ENCODE peak calls at places on chromosomes 6 and 20, in nine cellular contexts. Y is suprapubic skin; P is CD4-positive, alpha-beta T cell; G is A549; L is tibial artery; R is right cardiac atrium; C is H9; H is stomach; I is GM23248. E is an unnamed sample.

GRCh38 chr20:58017237-58017969 is 211.1 kb downstream of the ANKRD60 start:
- DNase-seq in Y (peak), P (no peak), G (peak), L (no peak), R (peak), C (peak), H (peak), I (peak), E (peak)

GRCh38 chr6:45494734-45495133 is 117.0 kb upstream of the SUPT3H start:
- DNase-seq in Y (no peak), P (no peak), G (no peak), L (no peak), R (no peak), C (no peak), H (no peak), I (no peak), E (no peak)

GRCh38 chr20:23147964-23148720 is 62.0 kb upstream of the CD93 start:
- DNase-seq in Y (peak), P (no peak), G (peak), L (peak), R (peak), C (no peak), H (peak), I (peak), E (peak)

GRCh38 chr20:21430031-21430430 is 32.7 kb upstream of the NKX2-4 start:
- DNase-seq in Y (no peak), P (no peak), G (no peak), L (no peak), R (no peak), C (no peak), H (no peak), I (no peak), E (no peak)

GRCh38 chr6:20678831-20679352 is 144.6 kb downstream of the CDKAL1 start:
- DNase-seq in Y (no peak), P (no peak), G (no peak), L (no peak), R (no peak), C (no peak), H (no peak), I (no peak), E (no peak)

GRCh38 chr20:9172908-9173307 is 104.0 kb downstream of the PLCB4 start:
- DNase-seq in Y (no peak), P (no peak), G (no peak), L (no peak), R (no peak), C (no peak), H (no peak), I (peak), E (no peak)

GRCh38 chr6:37102299-37103168 is 67.4 kb upstream of the PIM1 start:
- DNase-seq in Y (peak), P (peak), G (peak), L (peak), R (peak), C (peak), H (peak), I (peak), E (no peak)

GRCh38 chr20:62892348-62893304 is 31.0 kb upstream of the TCFL5 start:
- DNase-seq in Y (no peak), P (peak), G (no peak), L (no peak), R (no peak), C (no peak), H (no peak), I (no peak), E (no peak)

GRCh38 chr6:161091972-161092701 is 100.6 kb downstream of the MAP3K4 start:
- DNase-seq in Y (no peak), P (no peak), G (no peak), L (no peak), R (no peak), C (no peak), H (no peak), I (peak), E (peak)

GRCh38 chr20:40658509-40658908 is 30.5 kb downstream of the MAFB start:
- DNase-seq in Y (no peak), P (no peak), G (no peak), L (no peak), R (no peak), C (no peak), H (no peak), I (no peak), E (no peak)

GRCh38 chr20:21503345-21503744 is 10.5 kb downstream of the NKX2-2 start:
- DNase-seq in Y (no peak), P (no peak), G (no peak), L (no peak), R (no peak), C (no peak), H (no peak), I (peak), E (peak)

GRCh38 chr6:135627092-135627715 is 129.7 kb upstream of the AHI1 start:
- DNase-seq in Y (no peak), P (no peak), G (peak), L (no peak), R (no peak), C (no peak), H (no peak), I (no peak), E (no peak)

GRCh38 chr20:41050361-41051019 is 21.9 kb downstream of the TOP1 start:
- DNase-seq in Y (no peak), P (no peak), G (no peak), L (no peak), R (no peak), C (no peak), H (no peak), I (peak), E (no peak)

GRCh38 chr20:19067986-19068385 is 144.5 kb upstream of the SLC24A3 start:
- DNase-seq in Y (no peak), P (no peak), G (no peak), L (no peak), R (no peak), C (no peak), H (no peak), I (no peak), E (no peak)

GRCh38 chr6:91099501-91099900 is 512.6 kb upstream of the MAP3K7 start:
- DNase-seq in Y (no peak), P (no peak), G (no peak), L (no peak), R (no peak), C (no peak), H (no peak), I (no peak), E (no peak)

GRCh38 chr6:91094341-91094740 is 507.5 kb upstream of the MAP3K7 start:
- DNase-seq in Y (no peak), P (no peak), G (no peak), L (no peak), R (no peak), C (no peak), H (no peak), I (no peak), E (no peak)

GRCh38 chr6:91098006-91098405 is 511.1 kb upstream of the MAP3K7 start:
- DNase-seq in Y (no peak), P (no peak), G (no peak), L (no peak), R (no peak), C (no peak), H (no peak), I (no peak), E (no peak)

GRCh38 chr6:91094806-91095475 is 508.1 kb upstream of the MAP3K7 start:
- DNase-seq in Y (no peak), P (no peak), G (no peak), L (no peak), R (no peak), C (no peak), H (no peak), I (no peak), E (no peak)

GRCh38 chr6:91097316-91097878 is 510.5 kb upstream of the MAP3K7 start:
- DNase-seq in Y (no peak), P (no peak), G (no peak), L (no peak), R (peak), C (no peak), H (no peak), I (no peak), E (no peak)
- H3K27ac ChIP-seq in Y (no peak), P (no peak), G (no peak), L (no peak), R (no peak), C (no peak), H (no peak), I (no peak), E (no peak)

GRCh38 chr6:90793771-90794170 is 206.9 kb upstream of the MAP3K7 start:
- DNase-seq in Y (no peak), P (no peak), G (no peak), L (no peak), R (no peak), C (no peak), H (no peak), I (no peak), E (no peak)

GRCh38 chr6:90787411-90787810 is 200.5 kb upstream of the MAP3K7 start:
- DNase-seq in Y (no peak), P (no peak), G (no peak), L (no peak), R (no peak), C (no peak), H (no peak), I (no peak), E (no peak)

GRCh38 chr6:90790058-90790457 is 203.2 kb upstream of the MAP3K7 start:
- DNase-seq in Y (no peak), P (no peak), G (no peak), L (no peak), R (no peak), C (no peak), H (no peak), I (peak), E (no peak)

GRCh38 chr6:90788781-90789180 is 201.9 kb upstream of the MAP3K7 start:
- DNase-seq in Y (no peak), P (no peak), G (no peak), L (no peak), R (no peak), C (no peak), H (no peak), I (no peak), E (no peak)

GRCh38 chr6:90790696-90791095 is 203.8 kb upstream of the MAP3K7 start:
- DNase-seq in Y (no peak), P (no peak), G (no peak), L (no peak), R (no peak), C (no peak), H (no peak), I (peak), E (peak)
- H3K27ac ChIP-seq in Y (no peak), P (no peak), G (no peak), L (no peak), R (no peak), C (no peak), H (no peak), I (peak), E (peak)

DNA sequence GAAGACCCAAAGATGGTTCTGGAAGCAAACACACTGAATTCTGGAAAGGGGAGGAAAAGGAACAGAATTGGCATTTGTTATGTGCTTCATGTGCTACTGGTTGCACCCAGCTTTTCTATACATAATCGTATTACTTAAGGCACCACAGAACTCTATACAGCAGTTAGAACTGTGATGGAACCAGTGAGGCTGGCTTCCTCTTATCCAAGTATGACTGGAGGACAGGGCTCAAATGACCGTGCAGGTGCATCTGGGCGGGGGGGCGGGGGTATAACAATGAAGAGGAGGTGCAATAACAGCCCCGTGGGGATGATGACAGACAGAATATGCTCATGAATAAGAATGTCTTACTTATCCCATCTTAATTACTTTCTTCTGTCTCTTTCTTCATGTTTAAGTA is 144.2 kb downstream of the BTBD9 start:
- DNase-seq in Y (no peak), P (no peak), G (no peak), L (no peak), R (no peak), C (no peak), H (no peak), I (no peak), E (no peak)
- H3K27ac ChIP-seq in Y (no peak), P (no peak), G (no peak), L (no peak), R (no peak), C (no peak), H (no peak), I (no peak), E (no peak)

DNA sequence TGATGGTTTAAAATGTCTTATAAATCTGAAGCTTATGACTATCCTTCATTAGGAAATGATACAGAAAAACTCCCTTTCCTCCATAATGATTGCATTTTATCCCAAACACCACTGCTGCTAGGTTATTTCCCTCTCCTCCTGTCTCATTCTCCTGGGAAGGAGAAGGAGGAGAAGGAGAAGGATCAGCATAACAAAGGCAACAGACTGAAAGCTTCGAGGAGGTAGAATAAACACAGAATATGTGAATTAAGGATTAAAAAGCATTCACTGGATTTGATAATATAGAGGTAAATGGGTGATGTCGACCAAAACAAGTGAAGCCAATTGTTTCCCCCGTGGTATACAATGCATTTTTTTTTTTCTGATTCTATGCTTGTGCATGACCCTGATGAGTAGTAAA is 82.0 kb downstream of the WASF1 start:
- DNase-seq in Y (no peak), P (no peak), G (no peak), L (no peak), R (no peak), C (no peak), H (no peak), I (peak), E (no peak)
- H3K27ac ChIP-seq in Y (peak), P (no peak), G (no peak), L (peak), R (no peak), C (peak), H (no peak), I (peak), E (peak)

GRCh38 chr20:32465092-32465900 is 107.2 kb downstream of the ASXL1 start:
- DNase-seq in Y (peak), P (no peak), G (peak), L (no peak), R (peak), C (no peak), H (peak), I (peak), E (no peak)
- H3K27ac ChIP-seq in Y (peak), P (no peak), G (peak), L (no peak), R (peak), C (no peak), H (peak), I (no peak), E (peak)

GRCh38 chr20:50295345-50295744 is 104.7 kb downstream of the CEBPB start:
- DNase-seq in Y (no peak), P (no peak), G (no peak), L (no peak), R (no peak), C (no peak), H (no peak), I (no peak), E (no peak)

GRCh38 chr20:50297498-50298348 is 107.1 kb downstream of the CEBPB start:
- DNase-seq in Y (no peak), P (no peak), G (no peak), L (no peak), R (no peak), C (no peak), H (no peak), I (no peak), E (no peak)

GRCh38 chr20:50294164-50295088 is 103.8 kb downstream of the CEBPB start:
- DNase-seq in Y (no peak), P (no peak), G (no peak), L (no peak), R (no peak), C (peak), H (no peak), I (no peak), E (no peak)

GRCh38 chr20:50296450-50297375 is 106.1 kb downstream of the CEBPB start:
- DNase-seq in Y (no peak), P (no peak), G (no peak), L (no peak), R (peak), C (no peak), H (no peak), I (peak), E (no peak)

DNA sequence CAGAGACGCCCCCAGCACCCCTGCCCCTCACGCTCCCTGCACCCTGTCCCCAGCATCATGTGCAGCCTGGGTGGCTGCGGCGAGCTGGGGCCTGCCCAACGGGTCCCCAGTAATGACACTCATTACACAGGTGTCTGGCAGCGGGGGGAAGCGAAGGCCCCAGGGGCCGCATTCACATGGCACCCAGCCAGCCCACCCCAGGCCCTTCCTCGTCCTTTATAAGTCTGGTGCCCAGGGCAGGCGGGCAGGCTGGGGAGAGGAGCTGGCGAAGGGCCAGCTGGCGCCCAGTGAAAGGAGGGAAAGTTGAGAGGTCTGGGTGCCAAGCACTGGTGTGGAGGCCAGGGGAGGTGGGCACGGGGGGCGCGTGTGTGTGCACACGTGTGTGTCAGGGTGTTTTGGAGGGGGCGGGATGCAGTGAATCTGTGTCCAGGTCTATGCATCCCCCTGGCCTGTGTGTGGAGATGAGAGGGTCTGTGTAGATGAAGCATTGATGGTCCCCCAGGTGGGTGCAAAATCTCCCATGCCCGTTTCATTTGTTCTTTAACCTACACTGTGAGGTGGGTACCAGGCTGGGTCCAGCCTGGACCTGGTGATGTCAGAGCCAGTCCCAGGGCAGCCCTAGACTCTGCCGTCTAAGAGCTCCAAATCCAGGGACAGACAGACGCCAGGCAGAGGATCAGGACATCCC is 105.3 kb downstream of the CEBPB start:
- DNase-seq in Y (no peak), P (no peak), G (no peak), L (no peak), R (peak), C (no peak), H (peak), I (no peak), E (no peak)
- H3K27ac ChIP-seq in Y (peak), P (no peak), G (peak), L (peak), R (peak), C (no peak), H (no peak), I (no peak), E (no peak)

GRCh38 chr6:11043552-11043960 is 549 bp downstream of the ELOVL2 start:
- DNase-seq in Y (no peak), P (no peak), G (peak), L (no peak), R (peak), C (peak), H (no peak), I (peak), E (no peak)
- H3K27ac ChIP-seq in Y (no peak), P (no peak), G (peak), L (no peak), R (no peak), C (no peak), H (no peak), I (no peak), E (no peak)

GRCh38 chr6:87921034-87921433 is 126.6 kb upstream of the SPACA1 start:
- DNase-seq in Y (no peak), P (no peak), G (no peak), L (no peak), R (no peak), C (no peak), H (no peak), I (no peak), E (no peak)
- H3K27ac ChIP-seq in Y (no peak), P (no peak), G (no peak), L (no peak), R (no peak), C (no peak), H (no peak), I (no peak), E (no peak)

DNA sequence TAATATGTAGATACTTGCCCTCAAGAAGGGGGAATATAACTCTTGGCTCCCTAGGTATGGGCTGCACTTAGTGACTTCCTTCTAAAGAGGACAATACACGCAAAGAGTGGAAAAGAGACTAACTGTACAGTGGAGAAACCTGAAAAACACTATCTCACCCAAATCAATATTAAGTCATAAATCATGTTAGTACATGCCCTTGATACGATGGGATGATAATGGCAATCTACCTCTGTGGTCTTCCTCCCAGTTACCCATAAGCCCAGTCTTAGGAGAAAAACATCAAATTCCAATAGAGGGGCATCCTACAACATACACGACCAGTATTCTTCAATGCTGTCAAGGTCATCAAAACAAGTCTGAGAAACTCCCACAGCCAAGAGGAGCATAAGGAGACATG is 1.3 kb downstream of the TRIM26 start:
- DNase-seq in Y (no peak), P (no peak), G (no peak), L (no peak), R (no peak), C (no peak), H (no peak), I (no peak), E (no peak)
- H3K27ac ChIP-seq in Y (no peak), P (no peak), G (peak), L (no peak), R (no peak), C (no peak), H (no peak), I (no peak), E (peak)

E was measured in epithelial cell of prostate.